ENCODE peak calls at places on chromosomes 16 and 17, in eight cellular contexts. N, R, P, K, X, E, D and V are unnamed samples.

GRCh38 chr17:794876-795275 is 12.7 kb downstream of the MRM3 start:
- DNase-seq in P (peak; percentile 43), E (peak; percentile 97), K (peak; percentile 59), R (peak; percentile 52), N (peak; percentile 90), X (peak; percentile 95), D (peak; percentile 15), V (peak; percentile 62)

GRCh38 chr16:50298075-50298460 is 31.7 kb downstream of the ADCY7 start:
- DNase-seq in N (peak; percentile 45), X (no peak), E (peak; percentile 80), P (no peak), K (no peak), R (no peak), D (no peak), V (no peak)

GRCh38 chr16:58449306-58449705 is 50.6 kb upstream of the NDRG4 start:
- DNase-seq in E (no peak), X (no peak), P (no peak), N (no peak), D (no peak), R (no peak), K (no peak), V (no peak)

GRCh38 chr17:8470447-8471047 is 34.9 kb downstream of the NDEL1 start:
- DNase-seq in X (no peak), P (no peak), K (no peak), D (no peak), R (no peak), N (no peak), E (peak; percentile 89), V (no peak)

GRCh38 chr16:88924834-88925539 is 52.0 kb downstream of the CBFA2T3 start:
- DNase-seq in E (no peak), D (no peak), X (peak; percentile 95), K (peak; percentile 73), P (no peak), N (no peak), R (no peak), V (peak; percentile 21)

GRCh38 chr16:49494386-49495150 is 121.0 kb downstream of the C16orf78 start:
- DNase-seq in D (no peak), N (peak; percentile 38), R (no peak), P (no peak), X (no peak), E (peak; percentile 81), K (no peak), V (no peak)

GRCh38 chr16:54627616-54628015 is 303.0 kb upstream of the IRX5 start:
- DNase-seq in K (no peak), N (no peak), P (no peak), D (no peak), R (no peak), X (no peak), E (no peak), V (no peak)

GRCh38 chr16:5379948-5380347 is 282.4 kb upstream of the EEF2KMT start:
- DNase-seq in E (no peak), N (no peak), X (no peak), P (no peak), D (no peak), K (no peak), R (no peak), V (no peak)

GRCh38 chr16:15950167-15950854 is 895 bp downstream of the ABCC1 start:
- DNase-seq in R (peak; percentile 41), P (no peak), E (no peak), D (no peak), X (no peak), K (peak; percentile 44), N (no peak), V (peak; percentile 47)

GRCh38 chr17:1153795-1154546 is 25.8 kb downstream of the ABR start:
- DNase-seq in E (peak; percentile 93), P (no peak), D (no peak), K (peak; percentile 67), N (peak; percentile 71), X (peak; percentile 59), R (no peak), V (peak; percentile 17)

GRCh38 chr17:81027591-81028505 is 7.1 kb upstream of the BAIAP2 start:
- DNase-seq in R (no peak), P (no peak), D (no peak), X (no peak), K (no peak), E (no peak), N (peak; percentile 66), V (no peak)

GRCh38 chr16:50021509-50021908 is 3.5 kb upstream of the CNEP1R1 start:
- DNase-seq in X (no peak), E (no peak), R (no peak), K (no peak), P (no peak), D (no peak), N (no peak), V (no peak)

GRCh38 chr17:60077672-60078519 is 825 bp downstream of the HEATR6 start:
- DNase-seq in E (no peak), P (no peak), N (no peak), D (no peak), X (no peak), K (no peak), R (no peak), V (peak; percentile 58)

GRCh38 chr16:23494188-23494587 is 16.1 kb downstream of the GGA2 start:
- DNase-seq in K (no peak), R (no peak), N (no peak), X (no peak), E (no peak), P (no peak), D (no peak), V (no peak)

GRCh38 chr16:31451201-31451600 is 8.1 kb upstream of the ARMC5 start:
- DNase-seq in D (no peak), K (no peak), R (no peak), N (no peak), P (no peak), X (no peak), E (peak; percentile 64), V (no peak)

GRCh38 chr17:27384261-27384701 is 72.0 kb upstream of the KSR1 start:
- DNase-seq in N (peak; percentile 47), D (no peak), E (peak; percentile 76), X (peak; percentile 20), R (no peak), K (peak; percentile 96), P (no peak), V (no peak)

GRCh38 chr16:3960049-3960809 is 79.7 kb upstream of the CREBBP start:
- DNase-seq in R (no peak), P (no peak), D (no peak), K (no peak), X (no peak), N (no peak), E (no peak), V (no peak)

GRCh38 chr17:57794841-57795240 is 49.7 kb upstream of the CCDC182 start:
- DNase-seq in E (no peak), X (no peak), P (no peak), R (no peak), N (no peak), D (no peak), K (no peak), V (no peak)

GRCh38 chr16:87541004-87541881 is 48.4 kb upstream of the ZCCHC14 start:
- DNase-seq in K (peak; percentile 79), P (no peak), D (no peak), X (no peak), R (no peak), N (no peak), E (no peak), V (no peak)